ENCODE peak calls at places on chromosomes 13 and 19, in eight cellular contexts. E is mesendoderm, Y is kidney tubule cell, X is lower leg skin, S is RPMI8226, N is dermis microvascular lymphatic vessel endothelial cell, Z is KBM-7, F is Calu3. B is an unnamed sample.

GRCh38 chr13:86087241-86087640 is 288.0 kb upstream of the SLITRK6 start:
- DNase-seq in X (no peak), Z (no peak), S (no peak), E (no peak), N (no peak), Y (no peak), F (no peak), B (no peak)

GRCh38 chr19:37304884-37305255 is 66.0 kb upstream of the ZNF527 start:
- DNase-seq in E (no peak), S (no peak), X (peak), F (no peak), Y (no peak), N (no peak), Z (no peak), B (no peak)

GRCh38 chr19:6876790-6877189 is 10.6 kb upstream of the ADGRE1 start:
- DNase-seq in S (no peak), Z (peak), N (no peak), F (no peak), Y (no peak), E (no peak), X (no peak), B (no peak)

GRCh38 chr13:63910406-63910957 is 2494.8 kb upstream of the PCDH20 start:
- DNase-seq in S (no peak), N (no peak), F (no peak), E (peak), Z (peak), X (no peak), Y (peak), B (no peak)

GRCh38 chr19:17997969-17998826 is 9.8 kb upstream of the ARRDC2 start:
- DNase-seq in E (peak), N (no peak), X (no peak), Y (peak), S (peak), F (peak), Z (no peak), B (no peak)

GRCh38 chr19:54521022-54521859 is 18.6 kb downstream of the LAIR2 start:
- DNase-seq in Z (peak), X (no peak), F (no peak), Y (no peak), S (no peak), E (no peak), N (peak), B (no peak)

GRCh38 chr19:42386974-42387707 is 3.0 kb downstream of the CNFN start:
- DNase-seq in S (peak), Z (peak), F (peak), Y (peak), X (peak), N (peak), E (peak), B (no peak)

GRCh38 chr13:90427322-90428272 is 919.9 kb upstream of the MIR17HG start:
- DNase-seq in Z (no peak), F (no peak), X (no peak), N (no peak), E (no peak), Y (no peak), S (no peak), B (no peak)

GRCh38 chr19:54255105-54255775 is 1.8 kb downstream of the LILRB5 start:
- DNase-seq in E (peak), S (no peak), Z (no peak), N (no peak), F (no peak), X (peak), Y (no peak), B (no peak)

GRCh38 chr13:27658569-27658968 is 36.9 kb downstream of the POLR1D start:
- DNase-seq in N (peak), E (no peak), S (no peak), Y (no peak), Z (no peak), F (no peak), X (no peak), B (no peak)

GRCh38 chr19:1568320-1569019 is at the start of gene MEX3D:
- DNase-seq in N (peak), Z (no peak), F (peak), E (peak), Y (peak), S (peak), X (peak), B (no peak)

GRCh38 chr13:90302113-90302512 is 1045.4 kb upstream of the MIR17HG start:
- DNase-seq in S (no peak), Y (peak), N (no peak), X (no peak), F (no peak), Z (no peak), E (no peak), B (no peak)

GRCh38 chr19:46661735-46662592 is 982 bp upstream of the DACT3 start:
- DNase-seq in E (peak), X (peak), F (peak), N (peak), Z (peak), S (peak), Y (peak), B (peak)

GRCh38 chr19:44580366-44580895 is 32.9 kb upstream of the IGSF23 start:
- DNase-seq in S (no peak), X (peak), Z (no peak), N (no peak), F (no peak), E (no peak), Y (no peak), B (no peak)

GRCh38 chr13:94020833-94021232 is 458.6 kb downstream of the DCT start:
- DNase-seq in Y (peak), F (no peak), S (no peak), Z (no peak), E (no peak), X (no peak), N (no peak), B (no peak)

GRCh38 chr13:79404361-79404760 is 1.7 kb downstream of the RBM26 start:
- DNase-seq in S (no peak), Y (no peak), X (no peak), E (no peak), F (no peak), N (no peak), Z (no peak), B (no peak)

GRCh38 chr19:45442927-45443461 is 19.3 kb upstream of the ERCC1 start:
- DNase-seq in Z (peak), F (peak), Y (peak), N (peak), S (peak), E (peak), X (peak), B (peak)

GRCh38 chr13:112186091-112186490 is 119.1 kb downstream of the SOX1 start:
- DNase-seq in Y (no peak), N (no peak), E (no peak), X (peak), S (no peak), F (no peak), Z (no peak), B (no peak)

B was measured in ascending aorta.